ENCODE peak calls at places on chromosomes 16 and 17, in seven cellular contexts. C is M059J, S is transverse colon, B is globus pallidus, X is anterior cingulate cortex, K is mucosa of gallbladder, O is prostate gland. E is an unnamed sample.

GRCh38 chr17:76376318-76377133 is 7.9 kb upstream of the SPHK1 start:
- DNase-seq in X (no peak), C (no peak), S (no peak), B (no peak), O (no peak), K (no peak), E (no peak)

GRCh38 chr16:68179855-68180254 is 56.1 kb downstream of the ESRP2 start:
- DNase-seq in B (no peak), O (no peak), X (no peak), K (no peak), C (no peak), S (no peak), E (no peak)

GRCh38 chr16:9895817-9896216 is 286.4 kb downstream of the GRIN2A start:
- DNase-seq in S (no peak), O (no peak), X (no peak), K (no peak), B (no peak), C (no peak), E (no peak)

GRCh38 chr16:22646948-22647556 is 136.4 kb downstream of the NPIPB5 start:
- DNase-seq in C (no peak), O (no peak), S (no peak), B (no peak), K (no peak), X (no peak), E (no peak)

GRCh38 chr16:49281843-49282642 is 405 bp upstream of the CBLN1 start:
- DNase-seq in K (peak), B (peak), S (peak), C (no peak), O (peak), X (peak), E (peak)

GRCh38 chr17:78992542-78993212 is 13.0 kb upstream of the LGALS3BP start:
- DNase-seq in B (no peak), C (no peak), S (peak), O (no peak), X (no peak), K (no peak), E (no peak)

GRCh38 chr17:38351412-38352222 is at the start of gene SOCS7:
- DNase-seq in X (peak), K (peak), B (peak), S (peak), O (peak), C (peak), E (peak)

GRCh38 chr17:11598274-11599221 is at the start of gene DNAH9:
- DNase-seq in B (peak), S (peak), C (peak), K (peak), O (peak), X (peak), E (peak)

GRCh38 chr16:48064971-48065370 is 90.8 kb downstream of the ABCC12 start:
- DNase-seq in S (no peak), K (no peak), C (peak), B (no peak), O (no peak), X (no peak), E (no peak)

GRCh38 chr17:50660042-50660886 is 25.6 kb downstream of the ABCC3 start:
- DNase-seq in S (peak), B (no peak), K (no peak), O (peak), X (no peak), C (peak), E (no peak)

GRCh38 chr17:17387017-17387416 is 83.8 kb downstream of the NT5M start:
- DNase-seq in O (no peak), X (no peak), S (peak), C (no peak), B (no peak), K (no peak), E (no peak)